ENCODE peak calls at places on chromosomes 11 and 22, in ten cellular contexts. Z is SK-N-SH, C is PC-3, K is neural progenitor cell, U is fibroblast of lung, D is IMR-90, L is trophoblast cell, Y is keratinocyte, G is HCT116, Q is mammary epithelial cell. O is an unnamed sample. For H3K4me1, the result is how much of the 10 kb centered on the place peaks cover.

GRCh38 chr11:2885017-2885675 is 429 bp downstream of the CDKN1C start:
- DNase-seq in Z (peak), C (peak), K (peak), U (peak), D (peak), L (peak), Y (no peak), G (no peak), Q (no peak), O (no peak)

GRCh38 chr11:83287631-83288030 is 1.5 kb upstream of the CCDC90B start:
- DNase-seq in Z (no peak), C (no peak), K (no peak), U (no peak), D (no peak), L (no peak), Y (no peak), G (no peak), Q (no peak), O (peak)

GRCh38 chr11:129023968-129024676 is 81.5 kb upstream of the TP53AIP1 start:
- DNase-seq in Z (no peak), C (peak), K (peak), U (no peak), D (peak), L (peak), Y (peak), G (peak), Q (peak), O (no peak)

GRCh38 chr22:39598017-39598965 is 27.7 kb downstream of the CACNA1I start:
- DNase-seq in Z (no peak), C (peak), K (peak), U (no peak), D (no peak), L (no peak), Y (no peak), G (peak), Q (peak), O (no peak)

GRCh38 chr11:48020092-48020755 is 39.9 kb downstream of the PTPRJ start:
- DNase-seq in Z (no peak), C (no peak), K (no peak), U (no peak), D (no peak), L (peak), Y (no peak), G (no peak), Q (no peak), O (peak)

GRCh38 chr11:113176971-113177370 is 137.4 kb upstream of the TTC12 start:
- DNase-seq in Z (no peak), C (no peak), K (no peak), U (peak), D (no peak), L (no peak), Y (no peak), G (no peak), Q (peak), O (no peak)

GRCh38 chr22:30224161-30224857 is 22.2 kb downstream of the LIF start:
- DNase-seq in Z (no peak), C (peak), K (no peak), U (no peak), D (no peak), L (no peak), Y (peak), G (peak), Q (peak), O (no peak)

GRCh38 chr11:88484873-88485621 is 147.5 kb upstream of the CTSC start:
- DNase-seq in Z (peak), C (peak), K (peak), U (peak), D (peak), L (peak), Y (peak), G (peak), Q (peak), O (peak)

GRCh38 chr22:39239561-39240423 is 5.0 kb downstream of the PDGFB start:
- DNase-seq in Z (no peak), C (peak), K (no peak), U (no peak), D (no peak), L (no peak), Y (no peak), G (no peak), Q (peak), O (no peak)

GRCh38 chr11:45378516-45378915 is 92.4 kb upstream of the SYT13 start:
- DNase-seq in Z (no peak), C (no peak), K (no peak), U (no peak), D (no peak), L (no peak), Y (no peak), G (no peak), Q (no peak), O (no peak)

GRCh38 chr11:84558085-84558905 is 1068.8 kb downstream of the DLG2 start:
- DNase-seq in Z (peak), C (peak), K (peak), U (peak), D (peak), L (peak), Y (peak), G (peak), Q (peak), O (peak)

GRCh38 chr11:114896594-114896993 is 218.3 kb downstream of the NXPE2 start:
- DNase-seq in Z (no peak), C (no peak), K (no peak), U (no peak), D (no peak), L (no peak), Y (no peak), G (no peak), Q (no peak), O (no peak)

GRCh38 chr11:120612363-120613263 is 101.1 kb downstream of the GRIK4 start:
- DNase-seq in Z (no peak), C (no peak), K (no peak), U (peak), D (peak), L (no peak), Y (no peak), G (no peak), Q (no peak), O (no peak)

DNA sequence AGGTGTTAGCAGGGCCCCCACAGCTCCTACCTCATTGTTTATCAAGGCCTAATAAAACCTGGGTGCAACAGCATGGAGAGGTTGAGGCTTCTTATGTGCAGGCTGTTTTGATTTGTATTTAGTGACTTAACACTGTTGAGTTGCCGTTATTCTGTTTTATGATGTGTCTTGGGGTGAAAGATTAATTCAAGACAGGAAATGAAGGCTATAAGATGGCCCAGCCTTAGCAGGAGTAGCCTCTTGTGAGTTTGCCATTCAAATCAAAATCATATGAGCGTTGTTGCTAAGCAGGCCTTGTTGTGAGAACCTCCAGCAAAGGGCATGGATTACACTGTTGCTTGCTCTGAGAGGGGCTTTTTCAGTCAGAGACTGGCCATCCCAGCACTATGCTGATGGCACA is 31.8 kb downstream of the MICAL2 start:
- DNase-seq in Z (no peak), C (no peak), K (no peak), U (no peak), D (no peak), L (no peak), Y (no peak), G (no peak), Q (no peak), O (no peak)
- H3K4me1 ChIP-seq in Z (under half), C (under half), K (under half), U (under half), D (under half), L (under half), Y (under half), G (under half), Q (under half), O (under half)

GRCh38 chr11:19579957-19580356 is 132.7 kb upstream of the NAV2 start:
- DNase-seq in Z (no peak), C (no peak), K (no peak), U (no peak), D (no peak), L (no peak), Y (no peak), G (no peak), Q (no peak), O (no peak)

GRCh38 chr11:19577391-19577831 is 135.2 kb upstream of the NAV2 start:
- DNase-seq in Z (no peak), C (no peak), K (no peak), U (no peak), D (no peak), L (no peak), Y (no peak), G (no peak), Q (no peak), O (no peak)

GRCh38 chr11:19578871-19579270 is 133.8 kb upstream of the NAV2 start:
- DNase-seq in Z (no peak), C (no peak), K (no peak), U (no peak), D (no peak), L (no peak), Y (no peak), G (no peak), Q (no peak), O (no peak)

GRCh38 chr11:19576903-19577302 is 135.7 kb upstream of the NAV2 start:
- DNase-seq in Z (no peak), C (no peak), K (no peak), U (no peak), D (no peak), L (no peak), Y (no peak), G (no peak), Q (no peak), O (no peak)

DNA sequence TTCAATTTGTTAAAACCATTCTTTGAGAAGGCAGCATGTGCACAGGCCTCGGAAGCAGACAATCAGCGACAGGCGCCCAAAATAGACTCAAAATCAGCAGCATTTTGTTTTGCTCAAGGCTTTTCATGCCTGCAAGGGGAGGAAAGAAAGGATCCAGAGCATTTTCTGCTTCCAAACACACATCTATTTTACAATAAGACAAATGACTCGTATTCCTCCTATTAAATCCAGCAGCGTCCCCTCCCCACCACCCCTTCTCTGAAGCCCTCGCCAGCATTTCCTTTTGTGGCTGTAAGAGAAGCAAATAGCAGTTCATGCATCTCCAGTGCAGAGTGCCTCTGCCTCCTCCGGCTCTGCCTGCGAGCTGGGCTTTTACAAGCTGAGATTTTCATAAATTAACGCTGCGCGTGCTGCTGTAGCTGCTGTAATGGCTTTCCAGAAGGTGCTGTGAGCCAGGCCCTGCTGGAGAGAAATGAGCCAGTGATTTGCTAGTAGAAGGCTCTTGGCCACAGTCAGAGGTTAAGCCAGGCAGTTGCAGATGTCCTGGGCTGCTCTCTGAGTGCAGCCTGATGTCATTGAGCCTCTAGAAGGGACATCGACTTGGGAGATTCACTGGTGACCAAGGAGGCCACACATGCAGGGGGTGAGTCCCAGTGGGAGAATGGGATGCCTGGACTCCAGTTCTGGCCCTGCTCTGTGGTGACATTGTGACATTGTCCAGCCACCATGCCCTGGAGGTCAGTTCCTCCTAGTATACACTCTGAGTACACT is 134.6 kb upstream of the NAV2 start:
- DNase-seq in Z (peak), C (peak), K (no peak), U (peak), D (peak), L (no peak), Y (no peak), G (no peak), Q (no peak), O (no peak)
- H3K9ac ChIP-seq in Z (peak), C (peak), K (no peak), U (no peak), D (peak), L (no peak), Y (no peak), G (no peak), Q (no peak), O (no peak)

GRCh38 chr11:69005631-69006368 is 7.2 kb downstream of the MRGPRF start:
- DNase-seq in Z (no peak), C (no peak), K (no peak), U (no peak), D (no peak), L (no peak), Y (no peak), G (no peak), Q (no peak), O (no peak)

GRCh38 chr11:69005183-69005630 is 7.8 kb downstream of the MRGPRF start:
- DNase-seq in Z (no peak), C (no peak), K (no peak), U (no peak), D (no peak), L (no peak), Y (no peak), G (no peak), Q (no peak), O (no peak)

GRCh38 chr11:69008774-69009440 is 4.1 kb downstream of the MRGPRF start:
- DNase-seq in Z (peak), C (peak), K (no peak), U (peak), D (peak), L (peak), Y (peak), G (peak), Q (peak), O (no peak)

GRCh38 chr11:69007978-69008381 is 5.1 kb downstream of the MRGPRF start:
- DNase-seq in Z (no peak), C (no peak), K (no peak), U (peak), D (peak), L (no peak), Y (no peak), G (no peak), Q (no peak), O (no peak)

GRCh38 chr11:69006816-69007215 is 6.2 kb downstream of the MRGPRF start:
- DNase-seq in Z (no peak), C (no peak), K (no peak), U (no peak), D (no peak), L (no peak), Y (no peak), G (no peak), Q (no peak), O (no peak)
- H3K4me1 ChIP-seq in Z (under half), C (under half), K (under half), U (under half), D (under half), L (under half), Y (under half), G (under half), Q (under half), O (under half)

DNA sequence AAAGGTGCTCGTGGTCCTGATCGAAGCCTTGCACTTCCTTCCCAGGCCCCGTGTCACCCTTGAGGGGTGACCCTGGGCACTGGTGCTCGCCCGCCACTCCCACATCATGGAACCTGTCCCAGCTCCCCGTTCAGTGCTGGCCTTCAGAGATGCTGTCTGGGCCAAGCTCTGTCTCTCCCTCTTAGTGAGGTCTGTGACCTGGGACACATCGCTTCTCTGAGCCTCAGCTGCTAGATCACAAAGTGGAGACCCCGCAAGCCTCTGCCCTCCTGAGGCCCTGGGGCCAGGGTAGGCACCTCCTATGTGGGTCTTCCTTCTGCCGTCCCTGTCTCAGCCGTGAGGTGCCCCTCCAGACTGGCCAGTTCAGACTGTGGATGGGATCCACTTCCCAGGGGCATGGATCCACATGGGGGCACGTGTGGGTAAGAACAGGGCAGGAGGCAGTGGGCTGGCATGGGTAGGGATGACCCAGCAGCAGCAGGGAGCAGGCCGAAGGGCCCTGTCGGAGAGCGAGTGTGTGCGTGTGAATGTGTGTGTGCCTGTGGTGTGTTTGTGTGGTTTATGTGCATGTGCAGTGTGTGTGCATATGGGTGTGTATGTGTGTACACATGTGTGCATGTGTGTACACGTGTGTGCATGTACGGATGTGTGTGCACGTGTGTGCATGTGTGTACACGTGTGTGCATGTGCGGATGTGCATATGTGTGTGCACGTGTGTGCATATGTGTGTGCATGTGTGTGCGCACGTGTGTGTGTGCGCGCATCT is 1073.7 kb downstream of the BRD1 start:
- DNase-seq in Z (no peak), C (no peak), K (no peak), U (no peak), D (no peak), L (no peak), Y (no peak), G (no peak), Q (no peak), O (no peak)
- H3K9ac ChIP-seq in Z (no peak), C (no peak), K (no peak), U (no peak), D (no peak), L (no peak), Y (no peak), G (no peak), Q (no peak), O (no peak)